ENCODE peak calls at places on chromosome 2, in four cellular contexts. One of them, this sample, is unnamed.

GRCh38 chr2:182672471-182673165 is 43.4 kb upstream of the DNAJC10 start:
- DNase-seq in HCT116: peak; percentile 23
- DNase-seq in thyroid gland: no peak
- DNase-seq in upper lobe of left lung: no peak
- DNase-seq in this sample: no peak

GRCh38 chr2:241035142-241035817 is 36.9 kb downstream of the SNED1 start:
- DNase-seq in HCT116: no peak
- DNase-seq in thyroid gland: no peak
- DNase-seq in upper lobe of left lung: no peak
- DNase-seq in this sample: peak; percentile 75

GRCh38 chr2:11142330-11142729 is 12.9 kb upstream of the SLC66A3 start:
- DNase-seq in HCT116: no peak
- DNase-seq in thyroid gland: no peak
- DNase-seq in upper lobe of left lung: no peak
- DNase-seq in this sample: no peak

GRCh38 chr2:17616405-17616804 is 75.9 kb downstream of the VSNL1 start:
- DNase-seq in HCT116: no peak
- DNase-seq in thyroid gland: no peak
- DNase-seq in upper lobe of left lung: no peak
- DNase-seq in this sample: peak; percentile 36

GRCh38 chr2:113148606-113149552 is 21.5 kb downstream of the IL1RN start:
- DNase-seq in HCT116: no peak
- DNase-seq in thyroid gland: no peak
- DNase-seq in upper lobe of left lung: no peak
- DNase-seq in this sample: no peak

GRCh38 chr2:237752761-237753165 is 45.8 kb upstream of the RBM44 start:
- DNase-seq in HCT116: no peak
- DNase-seq in thyroid gland: no peak
- DNase-seq in upper lobe of left lung: no peak
- DNase-seq in this sample: peak; percentile 70

GRCh38 chr2:222299926-222300724 is 1.3 kb upstream of the PAX3 start:
- DNase-seq in HCT116: no peak
- DNase-seq in thyroid gland: no peak
- DNase-seq in upper lobe of left lung: no peak
- DNase-seq in this sample: no peak

GRCh38 chr2:241184901-241185300 is 3.6 kb upstream of the ANO7 start:
- DNase-seq in HCT116: no peak
- DNase-seq in thyroid gland: no peak
- DNase-seq in upper lobe of left lung: no peak
- DNase-seq in this sample: no peak

GRCh38 chr2:111642576-111643327 is 241.2 kb downstream of the ANAPC1 start:
- DNase-seq in HCT116: no peak
- DNase-seq in thyroid gland: no peak
- DNase-seq in upper lobe of left lung: no peak
- DNase-seq in this sample: no peak

GRCh38 chr2:197293252-197294007 is 17.1 kb downstream of the ANKRD44 start:
- DNase-seq in HCT116: no peak
- DNase-seq in thyroid gland: no peak
- DNase-seq in upper lobe of left lung: peak; percentile 38
- DNase-seq in this sample: no peak

GRCh38 chr2:219022616-219023015 is 18.7 kb downstream of the CFAP65 start:
- DNase-seq in HCT116: no peak
- DNase-seq in thyroid gland: no peak
- DNase-seq in upper lobe of left lung: no peak
- DNase-seq in this sample: no peak

GRCh38 chr2:65604246-65604645 is 171.8 kb upstream of the SPRED2 start:
- DNase-seq in HCT116: no peak
- DNase-seq in thyroid gland: no peak
- DNase-seq in upper lobe of left lung: no peak
- DNase-seq in this sample: no peak

GRCh38 chr2:148530350-148530749 is 114.2 kb upstream of the EPC2 start:
- DNase-seq in HCT116: no peak
- DNase-seq in thyroid gland: no peak
- DNase-seq in upper lobe of left lung: no peak
- DNase-seq in this sample: no peak

GRCh38 chr2:150937030-150937429 is 324.6 kb downstream of the RBM43 start:
- DNase-seq in HCT116: no peak
- DNase-seq in thyroid gland: no peak
- DNase-seq in upper lobe of left lung: no peak
- DNase-seq in this sample: no peak

GRCh38 chr2:1402064-1402463 is 11.2 kb upstream of the TPO start:
- DNase-seq in HCT116: no peak
- DNase-seq in thyroid gland: no peak
- DNase-seq in upper lobe of left lung: no peak
- DNase-seq in this sample: no peak

GRCh38 chr2:16617282-16618266 is 48.1 kb downstream of the CYRIA start:
- DNase-seq in HCT116: no peak
- DNase-seq in thyroid gland: peak; percentile 71
- DNase-seq in upper lobe of left lung: no peak
- DNase-seq in this sample: peak; percentile 84

GRCh38 chr2:178674122-178674521 is 133.1 kb downstream of the TTN start:
- DNase-seq in HCT116: peak; percentile 3
- DNase-seq in thyroid gland: no peak
- DNase-seq in upper lobe of left lung: no peak
- DNase-seq in this sample: no peak

GRCh38 chr2:172869861-172870260 is 134.2 kb downstream of the RAPGEF4 start:
- DNase-seq in HCT116: no peak
- DNase-seq in thyroid gland: no peak
- DNase-seq in upper lobe of left lung: no peak
- DNase-seq in this sample: no peak

GRCh38 chr2:231557571-231558217 is 27.4 kb upstream of the NMUR1 start:
- DNase-seq in HCT116: peak; percentile 61
- DNase-seq in thyroid gland: peak; percentile 54
- DNase-seq in upper lobe of left lung: peak; percentile 77
- DNase-seq in this sample: peak; percentile 80

GRCh38 chr2:166127217-166128155 is at the start of gene SCN1A:
- DNase-seq in HCT116: peak; percentile 32
- DNase-seq in thyroid gland: no peak
- DNase-seq in upper lobe of left lung: no peak
- DNase-seq in this sample: no peak

GRCh38 chr2:43524180-43524965 is 71.5 kb downstream of the THADA start:
- DNase-seq in HCT116: no peak
- DNase-seq in thyroid gland: no peak
- DNase-seq in upper lobe of left lung: no peak
- DNase-seq in this sample: no peak

GRCh38 chr2:177398290-177398683 is 5.7 kb downstream of the AGPS start:
- DNase-seq in HCT116: no peak
- DNase-seq in thyroid gland: no peak
- DNase-seq in upper lobe of left lung: no peak
- DNase-seq in this sample: no peak

GRCh38 chr2:20282916-20283592 is 58.1 kb upstream of the SDC1 start:
- DNase-seq in HCT116: no peak
- DNase-seq in thyroid gland: peak; percentile 76
- DNase-seq in upper lobe of left lung: no peak
- DNase-seq in this sample: no peak

GRCh38 chr2:12819098-12819465 is 102.3 kb downstream of the TRIB2 start:
- DNase-seq in HCT116: no peak
- DNase-seq in thyroid gland: peak; percentile 34
- DNase-seq in upper lobe of left lung: peak; percentile 70
- DNase-seq in this sample: peak; percentile 91

GRCh38 chr2:186544255-186544675 is 45.6 kb upstream of the ITGAV start:
- DNase-seq in HCT116: peak; percentile 10
- DNase-seq in thyroid gland: no peak
- DNase-seq in upper lobe of left lung: no peak
- DNase-seq in this sample: no peak

GRCh38 chr2:228654707-228655106 is 473.2 kb upstream of the SPHKAP start:
- DNase-seq in HCT116: no peak
- DNase-seq in thyroid gland: no peak
- DNase-seq in upper lobe of left lung: no peak
- DNase-seq in this sample: no peak

GRCh38 chr2:84879595-84880394 is 1.1 kb downstream of the TRABD2A start:
- DNase-seq in HCT116: no peak
- DNase-seq in thyroid gland: peak; percentile 10
- DNase-seq in upper lobe of left lung: no peak
- DNase-seq in this sample: no peak

GRCh38 chr2:108119492-108119891 is 120.3 kb upstream of the SULT1C3 start:
- DNase-seq in HCT116: no peak
- DNase-seq in thyroid gland: no peak
- DNase-seq in upper lobe of left lung: no peak
- DNase-seq in this sample: no peak

GRCh38 chr2:47388888-47389287 is 14.1 kb upstream of the MSH2 start:
- DNase-seq in HCT116: no peak
- DNase-seq in thyroid gland: no peak
- DNase-seq in upper lobe of left lung: no peak
- DNase-seq in this sample: no peak

GRCh38 chr2:70081221-70081620 is 6.1 kb upstream of the PCBP1 start:
- DNase-seq in HCT116: no peak
- DNase-seq in thyroid gland: peak; percentile 82
- DNase-seq in upper lobe of left lung: no peak
- DNase-seq in this sample: no peak

GRCh38 chr2:7348761-7349160 is 431.5 kb downstream of the RNF144A start:
- DNase-seq in HCT116: no peak
- DNase-seq in thyroid gland: no peak
- DNase-seq in upper lobe of left lung: no peak
- DNase-seq in this sample: no peak

GRCh38 chr2:215417400-215417951 is 18.4 kb downstream of the FN1 start:
- DNase-seq in HCT116: no peak
- DNase-seq in thyroid gland: no peak
- DNase-seq in upper lobe of left lung: no peak
- DNase-seq in this sample: no peak
- TF ChIP-seq POLR2A in HCT116: no peak
- TF ChIP-seq POLR2A in thyroid gland: no peak
- TF ChIP-seq POLR2A in upper lobe of left lung: no peak
- TF ChIP-seq POLR2A in this sample: no peak

GRCh38 chr2:24084386-24085375 is at the start of gene TP53I3:
- DNase-seq in HCT116: peak; percentile 74
- DNase-seq in thyroid gland: peak; percentile 92
- DNase-seq in upper lobe of left lung: peak; percentile 93
- DNase-seq in this sample: peak; percentile 98

GRCh38 chr2:24086241-24086640 is 1.6 kb upstream of the TP53I3 start:
- DNase-seq in HCT116: no peak
- DNase-seq in thyroid gland: no peak
- DNase-seq in upper lobe of left lung: no peak
- DNase-seq in this sample: no peak

GRCh38 chr2:24082787-24083566 is 1.7 kb downstream of the TP53I3 start:
- DNase-seq in HCT116: no peak
- DNase-seq in thyroid gland: no peak
- DNase-seq in upper lobe of left lung: no peak
- DNase-seq in this sample: peak; percentile 80

GRCh38 chr2:24080721-24081120 is 3.9 kb downstream of the TP53I3 start:
- DNase-seq in HCT116: no peak
- DNase-seq in thyroid gland: peak; percentile 50
- DNase-seq in upper lobe of left lung: no peak
- DNase-seq in this sample: no peak

DNA sequence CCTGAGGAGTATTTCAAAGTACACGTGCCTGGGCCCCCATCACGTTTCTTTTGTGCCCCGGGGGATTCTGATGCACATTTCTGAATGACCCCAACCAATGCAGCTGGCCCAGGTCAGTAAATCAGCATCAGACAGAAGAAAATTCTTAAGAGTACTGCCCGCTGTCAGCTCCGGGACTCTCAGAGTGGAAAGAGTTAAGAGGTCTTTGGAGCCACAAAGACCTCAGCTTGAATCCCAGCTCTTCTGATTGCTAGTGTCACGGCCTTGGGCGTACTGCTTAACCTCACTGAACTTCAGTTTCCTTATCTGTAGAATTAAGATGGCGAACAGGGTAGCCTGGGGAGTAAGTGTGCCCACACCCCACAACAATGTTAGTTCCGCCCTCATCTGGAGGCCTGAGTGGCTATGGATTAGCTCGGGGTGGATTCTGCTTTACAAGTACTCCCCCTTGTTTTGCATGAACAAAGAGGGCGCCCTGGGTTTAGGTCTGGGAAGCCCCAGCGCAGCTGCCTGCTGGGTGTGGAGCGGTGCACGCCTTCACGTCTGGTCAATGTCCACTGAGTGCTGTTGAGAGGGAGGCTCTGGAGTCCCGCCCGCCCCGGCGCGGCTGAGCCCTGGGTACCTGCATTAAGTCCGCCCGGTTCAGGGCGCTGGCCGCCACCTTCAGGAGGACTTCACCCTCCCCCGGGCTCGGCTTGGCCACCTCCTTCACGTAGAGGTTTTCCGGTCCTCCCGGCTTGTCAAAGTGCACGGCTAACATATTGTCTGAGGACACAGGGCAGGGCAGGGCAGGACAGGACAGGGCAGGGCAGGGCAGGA is 858 bp downstream of the TP53I3 start:
- DNase-seq in HCT116: peak; percentile 76
- DNase-seq in thyroid gland: peak; percentile 92
- DNase-seq in upper lobe of left lung: peak; percentile 96
- DNase-seq in this sample: peak; percentile 80
- TF ChIP-seq CTCF in HCT116: no peak
- TF ChIP-seq CTCF in thyroid gland: no peak
- TF ChIP-seq CTCF in upper lobe of left lung: no peak
- TF ChIP-seq CTCF in this sample: no peak

DNA sequence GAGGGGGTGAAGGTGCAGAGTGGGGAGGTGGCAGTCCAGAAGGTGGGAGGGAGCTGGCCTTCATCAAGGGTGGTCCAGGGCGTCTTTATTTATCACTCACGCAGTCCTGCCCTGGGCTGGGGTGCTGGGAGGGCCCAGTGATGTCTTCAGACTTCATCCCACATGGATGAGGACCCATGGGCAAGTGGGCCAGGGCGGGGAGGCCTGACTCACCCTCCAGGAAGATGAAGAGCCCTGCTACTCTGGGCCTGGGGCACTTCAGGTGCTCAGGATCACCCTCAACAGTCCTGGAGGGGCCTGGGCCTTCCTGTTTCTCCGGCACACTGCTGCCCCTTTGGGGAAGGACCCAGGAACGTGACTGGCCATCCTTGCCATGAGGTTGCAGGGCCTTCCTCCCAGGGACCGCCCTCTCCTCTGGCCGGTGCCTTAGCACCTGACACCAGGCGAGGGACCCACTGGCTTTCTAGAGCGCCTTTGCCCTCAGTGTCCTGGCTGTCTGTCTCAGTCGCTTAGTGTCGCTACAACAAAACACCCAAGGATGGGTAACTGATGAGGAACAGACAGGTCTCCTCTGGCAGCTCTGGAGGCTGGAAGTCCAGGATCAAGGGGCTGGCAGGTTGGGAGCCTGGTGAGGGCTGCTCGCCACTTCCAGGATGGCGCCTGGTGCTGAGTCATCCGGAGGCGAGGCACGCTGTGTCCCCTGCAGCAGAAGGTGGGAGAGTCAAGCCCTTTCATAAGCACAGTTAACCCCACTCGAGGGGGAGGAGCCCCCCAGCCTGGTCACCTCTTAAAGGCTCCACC is 57.8 kb upstream of the HS6ST1 start:
- DNase-seq in HCT116: no peak
- DNase-seq in thyroid gland: peak; percentile 3
- DNase-seq in upper lobe of left lung: peak; percentile 19
- DNase-seq in this sample: peak; percentile 80
- H3K4me3 ChIP-seq in HCT116: no peak overlapping the region
- H3K4me3 ChIP-seq in thyroid gland: no peak overlapping the region
- H3K4me3 ChIP-seq in upper lobe of left lung: no peak overlapping the region
- H3K4me3 ChIP-seq in this sample: no peak overlapping the region

DNA sequence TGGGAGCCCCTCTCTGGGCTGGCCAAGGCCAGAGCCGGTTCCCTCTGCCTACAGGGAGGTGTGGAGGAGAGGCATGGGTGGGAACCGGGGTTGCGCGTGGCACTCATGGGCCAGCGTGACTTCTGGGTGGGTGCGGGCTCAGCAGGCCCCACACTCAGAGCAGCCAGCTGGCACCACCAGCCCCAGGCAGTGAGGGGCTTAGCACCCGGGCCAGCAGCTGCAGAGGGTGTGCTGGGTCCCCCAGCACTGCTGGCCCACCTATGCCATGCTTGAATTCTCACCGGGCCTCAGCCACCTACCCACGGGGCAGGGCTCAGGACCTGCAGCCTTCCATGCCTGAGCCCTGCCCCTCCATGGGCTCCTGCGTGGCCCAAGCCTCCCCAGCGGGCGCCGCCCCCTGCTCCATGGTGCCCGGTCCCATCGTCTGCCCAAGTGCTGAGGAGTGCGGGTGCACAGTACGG is 248.5 kb upstream of the HNMT start:
- DNase-seq in HCT116: no peak
- DNase-seq in thyroid gland: no peak
- DNase-seq in upper lobe of left lung: no peak
- DNase-seq in this sample: no peak
- TF ChIP-seq POLR2A in HCT116: no peak
- TF ChIP-seq POLR2A in thyroid gland: no peak
- TF ChIP-seq POLR2A in upper lobe of left lung: no peak
- TF ChIP-seq POLR2A in this sample: no peak

This sample was measured in lower leg skin.